ENCODE peak calls at places on chromosomes 16 and 17, in ten cellular contexts. One of them, this sample, is unnamed.

GRCh38 chr16:80123189-80123588 is 417.6 kb upstream of the DYNLRB2 start:
- DNase-seq in body of pancreas: no peak
- DNase-seq in psoas muscle: no peak
- DNase-seq in NCI-H748 treated with DMSO at 0.1 percent for 48 hours: no peak
- DNase-seq in stimulated activated CD4-positive, alpha-beta T cell treated with anti-CD3 and anti-CD28 coated beads, TNF-alpha, amount 100 ng/mL, for 48 hours: no peak
- DNase-seq in putamen: no peak
- DNase-seq in SW480: no peak
- DNase-seq in IMR-90: no peak
- DNase-seq in fibroblast of pulmonary artery: no peak
- DNase-seq in AG08395: peak; percentile 42
- DNase-seq in this sample: peak; percentile 16

GRCh38 chr17:77927777-77928518 is 30.6 kb upstream of the TNRC6C start:
- DNase-seq in psoas muscle: no peak
- DNase-seq in AG08395: no peak
- DNase-seq in fibroblast of pulmonary artery: no peak
- DNase-seq in IMR-90: no peak
- DNase-seq in NCI-H748 treated with DMSO at 0.1 percent for 48 hours: no peak
- DNase-seq in SW480: no peak
- DNase-seq in stimulated activated CD4-positive, alpha-beta T cell treated with anti-CD3 and anti-CD28 coated beads, TNF-alpha, amount 100 ng/mL, for 48 hours: no peak
- DNase-seq in body of pancreas: no peak
- DNase-seq in putamen: no peak
- DNase-seq in this sample: no peak

GRCh38 chr17:61803216-61803615 is 60.1 kb downstream of the BRIP1 start:
- DNase-seq in IMR-90: no peak
- DNase-seq in stimulated activated CD4-positive, alpha-beta T cell treated with anti-CD3 and anti-CD28 coated beads, TNF-alpha, amount 100 ng/mL, for 48 hours: no peak
- DNase-seq in NCI-H748 treated with DMSO at 0.1 percent for 48 hours: no peak
- DNase-seq in fibroblast of pulmonary artery: no peak
- DNase-seq in putamen: no peak
- DNase-seq in SW480: no peak
- DNase-seq in body of pancreas: no peak
- DNase-seq in psoas muscle: no peak
- DNase-seq in AG08395: no peak
- DNase-seq in this sample: no peak

GRCh38 chr16:12097523-12098428 is 121.2 kb downstream of the SNX29 start:
- DNase-seq in putamen: peak; percentile 85
- DNase-seq in psoas muscle: no peak
- DNase-seq in body of pancreas: no peak
- DNase-seq in AG08395: no peak
- DNase-seq in NCI-H748 treated with DMSO at 0.1 percent for 48 hours: no peak
- DNase-seq in fibroblast of pulmonary artery: peak; percentile 37
- DNase-seq in stimulated activated CD4-positive, alpha-beta T cell treated with anti-CD3 and anti-CD28 coated beads, TNF-alpha, amount 100 ng/mL, for 48 hours: no peak
- DNase-seq in SW480: no peak
- DNase-seq in IMR-90: peak; percentile 84
- DNase-seq in this sample: peak; percentile 98

GRCh38 chr17:43755389-43755875 is 3.2 kb downstream of the SOST start:
- DNase-seq in putamen: no peak
- DNase-seq in IMR-90: peak; percentile 45
- DNase-seq in AG08395: no peak
- DNase-seq in SW480: no peak
- DNase-seq in NCI-H748 treated with DMSO at 0.1 percent for 48 hours: no peak
- DNase-seq in stimulated activated CD4-positive, alpha-beta T cell treated with anti-CD3 and anti-CD28 coated beads, TNF-alpha, amount 100 ng/mL, for 48 hours: no peak
- DNase-seq in psoas muscle: peak; percentile 38
- DNase-seq in body of pancreas: no peak
- DNase-seq in fibroblast of pulmonary artery: peak; percentile 32
- DNase-seq in this sample: peak; percentile 40

GRCh38 chr16:56192971-56193936 is 2.0 kb downstream of the GNAO1 start:
- DNase-seq in stimulated activated CD4-positive, alpha-beta T cell treated with anti-CD3 and anti-CD28 coated beads, TNF-alpha, amount 100 ng/mL, for 48 hours: no peak
- DNase-seq in SW480: no peak
- DNase-seq in putamen: no peak
- DNase-seq in body of pancreas: no peak
- DNase-seq in AG08395: no peak
- DNase-seq in psoas muscle: no peak
- DNase-seq in fibroblast of pulmonary artery: no peak
- DNase-seq in NCI-H748 treated with DMSO at 0.1 percent for 48 hours: peak; percentile 14
- DNase-seq in IMR-90: no peak
- DNase-seq in this sample: no peak

GRCh38 chr17:61212655-61213054 is 187.0 kb upstream of the TBX2 start:
- DNase-seq in putamen: no peak
- DNase-seq in psoas muscle: no peak
- DNase-seq in NCI-H748 treated with DMSO at 0.1 percent for 48 hours: no peak
- DNase-seq in body of pancreas: no peak
- DNase-seq in SW480: no peak
- DNase-seq in stimulated activated CD4-positive, alpha-beta T cell treated with anti-CD3 and anti-CD28 coated beads, TNF-alpha, amount 100 ng/mL, for 48 hours: no peak
- DNase-seq in IMR-90: no peak
- DNase-seq in AG08395: no peak
- DNase-seq in fibroblast of pulmonary artery: no peak
- DNase-seq in this sample: no peak

GRCh38 chr16:58638148-58639036 is 8.8 kb upstream of the CNOT1 start:
- DNase-seq in body of pancreas: peak; percentile 40
- DNase-seq in psoas muscle: peak; percentile 31
- DNase-seq in SW480: peak; percentile 40
- DNase-seq in NCI-H748 treated with DMSO at 0.1 percent for 48 hours: no peak
- DNase-seq in fibroblast of pulmonary artery: peak; percentile 84
- DNase-seq in stimulated activated CD4-positive, alpha-beta T cell treated with anti-CD3 and anti-CD28 coated beads, TNF-alpha, amount 100 ng/mL, for 48 hours: no peak
- DNase-seq in IMR-90: peak; percentile 91
- DNase-seq in AG08395: peak; percentile 89
- DNase-seq in putamen: no peak
- DNase-seq in this sample: peak; percentile 89

GRCh38 chr16:58428621-58429557 is 36.6 kb downstream of the GINS3 start:
- DNase-seq in fibroblast of pulmonary artery: no peak
- DNase-seq in NCI-H748 treated with DMSO at 0.1 percent for 48 hours: no peak
- DNase-seq in psoas muscle: no peak
- DNase-seq in IMR-90: no peak
- DNase-seq in SW480: no peak
- DNase-seq in body of pancreas: no peak
- DNase-seq in putamen: no peak
- DNase-seq in AG08395: no peak
- DNase-seq in stimulated activated CD4-positive, alpha-beta T cell treated with anti-CD3 and anti-CD28 coated beads, TNF-alpha, amount 100 ng/mL, for 48 hours: no peak
- DNase-seq in this sample: no peak

GRCh38 chr17:50266384-50267073 is 7.7 kb upstream of the TMEM92 start:
- DNase-seq in putamen: no peak
- DNase-seq in SW480: peak; percentile 35
- DNase-seq in stimulated activated CD4-positive, alpha-beta T cell treated with anti-CD3 and anti-CD28 coated beads, TNF-alpha, amount 100 ng/mL, for 48 hours: no peak
- DNase-seq in fibroblast of pulmonary artery: peak; percentile 83
- DNase-seq in NCI-H748 treated with DMSO at 0.1 percent for 48 hours: no peak
- DNase-seq in AG08395: peak; percentile 82
- DNase-seq in IMR-90: peak; percentile 88
- DNase-seq in psoas muscle: peak; percentile 51
- DNase-seq in body of pancreas: peak; percentile 68
- DNase-seq in this sample: peak; percentile 84

GRCh38 chr17:36941265-36942021 is 4.2 kb downstream of the LHX1 start:
- DNase-seq in psoas muscle: no peak
- DNase-seq in NCI-H748 treated with DMSO at 0.1 percent for 48 hours: no peak
- DNase-seq in AG08395: no peak
- DNase-seq in SW480: no peak
- DNase-seq in IMR-90: no peak
- DNase-seq in stimulated activated CD4-positive, alpha-beta T cell treated with anti-CD3 and anti-CD28 coated beads, TNF-alpha, amount 100 ng/mL, for 48 hours: no peak
- DNase-seq in body of pancreas: no peak
- DNase-seq in putamen: no peak
- DNase-seq in fibroblast of pulmonary artery: no peak
- DNase-seq in this sample: no peak

GRCh38 chr17:7261377-7262191 is 694 bp downstream of the CLDN7 start:
- DNase-seq in putamen: no peak
- DNase-seq in psoas muscle: no peak
- DNase-seq in body of pancreas: peak; percentile 49
- DNase-seq in stimulated activated CD4-positive, alpha-beta T cell treated with anti-CD3 and anti-CD28 coated beads, TNF-alpha, amount 100 ng/mL, for 48 hours: no peak
- DNase-seq in NCI-H748 treated with DMSO at 0.1 percent for 48 hours: no peak
- DNase-seq in fibroblast of pulmonary artery: no peak
- DNase-seq in IMR-90: no peak
- DNase-seq in AG08395: no peak
- DNase-seq in SW480: no peak
- DNase-seq in this sample: no peak

GRCh38 chr17:22467720-22468119 is 775.4 kb downstream of the KCNJ18 start:
- DNase-seq in SW480: no peak
- DNase-seq in body of pancreas: no peak
- DNase-seq in fibroblast of pulmonary artery: no peak
- DNase-seq in AG08395: no peak
- DNase-seq in stimulated activated CD4-positive, alpha-beta T cell treated with anti-CD3 and anti-CD28 coated beads, TNF-alpha, amount 100 ng/mL, for 48 hours: no peak
- DNase-seq in IMR-90: no peak
- DNase-seq in psoas muscle: no peak
- DNase-seq in putamen: no peak
- DNase-seq in NCI-H748 treated with DMSO at 0.1 percent for 48 hours: no peak
- DNase-seq in this sample: no peak

GRCh38 chr17:15341385-15341849 is at the start of gene TEKT3:
- DNase-seq in putamen: peak; percentile 73
- DNase-seq in IMR-90: peak; percentile 55
- DNase-seq in stimulated activated CD4-positive, alpha-beta T cell treated with anti-CD3 and anti-CD28 coated beads, TNF-alpha, amount 100 ng/mL, for 48 hours: no peak
- DNase-seq in fibroblast of pulmonary artery: peak; percentile 52
- DNase-seq in SW480: peak; percentile 81
- DNase-seq in body of pancreas: peak; percentile 86
- DNase-seq in psoas muscle: peak; percentile 88
- DNase-seq in AG08395: peak; percentile 40
- DNase-seq in NCI-H748 treated with DMSO at 0.1 percent for 48 hours: peak; percentile 36
- DNase-seq in this sample: peak; percentile 64

GRCh38 chr17:16447676-16448075 is 32.3 kb downstream of the TRPV2 start:
- DNase-seq in AG08395: no peak
- DNase-seq in putamen: no peak
- DNase-seq in psoas muscle: no peak
- DNase-seq in body of pancreas: no peak
- DNase-seq in fibroblast of pulmonary artery: no peak
- DNase-seq in SW480: no peak
- DNase-seq in NCI-H748 treated with DMSO at 0.1 percent for 48 hours: no peak
- DNase-seq in stimulated activated CD4-positive, alpha-beta T cell treated with anti-CD3 and anti-CD28 coated beads, TNF-alpha, amount 100 ng/mL, for 48 hours: no peak
- DNase-seq in IMR-90: no peak
- DNase-seq in this sample: no peak

GRCh38 chr16:67770371-67770991 is 35.9 kb downstream of the RANBP10 start:
- DNase-seq in NCI-H748 treated with DMSO at 0.1 percent for 48 hours: no peak
- DNase-seq in psoas muscle: no peak
- DNase-seq in SW480: no peak
- DNase-seq in AG08395: no peak
- DNase-seq in fibroblast of pulmonary artery: peak; percentile 53
- DNase-seq in IMR-90: peak; percentile 67
- DNase-seq in stimulated activated CD4-positive, alpha-beta T cell treated with anti-CD3 and anti-CD28 coated beads, TNF-alpha, amount 100 ng/mL, for 48 hours: no peak
- DNase-seq in body of pancreas: no peak
- DNase-seq in putamen: no peak
- DNase-seq in this sample: peak; percentile 69

GRCh38 chr16:23999663-24000062 is 163.9 kb downstream of the PRKCB start:
- DNase-seq in stimulated activated CD4-positive, alpha-beta T cell treated with anti-CD3 and anti-CD28 coated beads, TNF-alpha, amount 100 ng/mL, for 48 hours: peak; percentile 69
- DNase-seq in fibroblast of pulmonary artery: no peak
- DNase-seq in putamen: no peak
- DNase-seq in NCI-H748 treated with DMSO at 0.1 percent for 48 hours: no peak
- DNase-seq in body of pancreas: no peak
- DNase-seq in SW480: no peak
- DNase-seq in psoas muscle: no peak
- DNase-seq in AG08395: no peak
- DNase-seq in IMR-90: no peak
- DNase-seq in this sample: no peak

GRCh38 chr16:4859900-4860255 is 12.6 kb downstream of the UBN1 start:
- DNase-seq in body of pancreas: no peak
- DNase-seq in SW480: peak; percentile 45
- DNase-seq in psoas muscle: no peak
- DNase-seq in IMR-90: peak; percentile 29
- DNase-seq in fibroblast of pulmonary artery: peak; percentile 45
- DNase-seq in stimulated activated CD4-positive, alpha-beta T cell treated with anti-CD3 and anti-CD28 coated beads, TNF-alpha, amount 100 ng/mL, for 48 hours: no peak
- DNase-seq in NCI-H748 treated with DMSO at 0.1 percent for 48 hours: no peak
- DNase-seq in AG08395: no peak
- DNase-seq in putamen: no peak
- DNase-seq in this sample: no peak

GRCh38 chr17:48429638-48430586 is at the start of gene SKAP1:
- DNase-seq in psoas muscle: peak; percentile 18
- DNase-seq in putamen: no peak
- DNase-seq in NCI-H748 treated with DMSO at 0.1 percent for 48 hours: no peak
- DNase-seq in stimulated activated CD4-positive, alpha-beta T cell treated with anti-CD3 and anti-CD28 coated beads, TNF-alpha, amount 100 ng/mL, for 48 hours: no peak
- DNase-seq in IMR-90: no peak
- DNase-seq in AG08395: no peak
- DNase-seq in fibroblast of pulmonary artery: no peak
- DNase-seq in body of pancreas: peak; percentile 18
- DNase-seq in SW480: peak; percentile 72
- DNase-seq in this sample: no peak

GRCh38 chr17:39484178-39484577 is 22.9 kb downstream of the CDK12 start:
- DNase-seq in AG08395: no peak
- DNase-seq in SW480: no peak
- DNase-seq in fibroblast of pulmonary artery: no peak
- DNase-seq in psoas muscle: no peak
- DNase-seq in NCI-H748 treated with DMSO at 0.1 percent for 48 hours: no peak
- DNase-seq in IMR-90: no peak
- DNase-seq in putamen: no peak
- DNase-seq in stimulated activated CD4-positive, alpha-beta T cell treated with anti-CD3 and anti-CD28 coated beads, TNF-alpha, amount 100 ng/mL, for 48 hours: no peak
- DNase-seq in body of pancreas: no peak
- DNase-seq in this sample: no peak

GRCh38 chr16:75580-76501 is 2.2 kb upstream of the MPG start:
- DNase-seq in putamen: no peak
- DNase-seq in body of pancreas: peak; percentile 65
- DNase-seq in SW480: peak; percentile 59
- DNase-seq in fibroblast of pulmonary artery: peak; percentile 92
- DNase-seq in psoas muscle: peak; percentile 85
- DNase-seq in IMR-90: peak; percentile 86
- DNase-seq in AG08395: peak; percentile 89
- DNase-seq in stimulated activated CD4-positive, alpha-beta T cell treated with anti-CD3 and anti-CD28 coated beads, TNF-alpha, amount 100 ng/mL, for 48 hours: no peak
- DNase-seq in NCI-H748 treated with DMSO at 0.1 percent for 48 hours: no peak
- DNase-seq in this sample: peak; percentile 97

GRCh38 chr16:83689385-83689831 is 118.4 kb upstream of the HSBP1 start:
- DNase-seq in putamen: peak; percentile 74
- DNase-seq in fibroblast of pulmonary artery: peak; percentile 90
- DNase-seq in psoas muscle: no peak
- DNase-seq in body of pancreas: no peak
- DNase-seq in SW480: peak; percentile 83
- DNase-seq in IMR-90: peak; percentile 94
- DNase-seq in AG08395: peak; percentile 93
- DNase-seq in NCI-H748 treated with DMSO at 0.1 percent for 48 hours: no peak
- DNase-seq in stimulated activated CD4-positive, alpha-beta T cell treated with anti-CD3 and anti-CD28 coated beads, TNF-alpha, amount 100 ng/mL, for 48 hours: no peak
- DNase-seq in this sample: peak; percentile 94

GRCh38 chr16:330746-331145 is 21.8 kb downstream of the AXIN1 start:
- DNase-seq in putamen: no peak
- DNase-seq in psoas muscle: no peak
- DNase-seq in SW480: no peak
- DNase-seq in NCI-H748 treated with DMSO at 0.1 percent for 48 hours: no peak
- DNase-seq in stimulated activated CD4-positive, alpha-beta T cell treated with anti-CD3 and anti-CD28 coated beads, TNF-alpha, amount 100 ng/mL, for 48 hours: no peak
- DNase-seq in IMR-90: no peak
- DNase-seq in fibroblast of pulmonary artery: no peak
- DNase-seq in AG08395: no peak
- DNase-seq in body of pancreas: no peak
- DNase-seq in this sample: peak; percentile 34

GRCh38 chr16:88951989-88952388 is 25.0 kb downstream of the CBFA2T3 start:
- DNase-seq in NCI-H748 treated with DMSO at 0.1 percent for 48 hours: no peak
- DNase-seq in stimulated activated CD4-positive, alpha-beta T cell treated with anti-CD3 and anti-CD28 coated beads, TNF-alpha, amount 100 ng/mL, for 48 hours: no peak
- DNase-seq in psoas muscle: peak; percentile 12
- DNase-seq in body of pancreas: no peak
- DNase-seq in SW480: no peak
- DNase-seq in putamen: no peak
- DNase-seq in IMR-90: no peak
- DNase-seq in AG08395: no peak
- DNase-seq in fibroblast of pulmonary artery: no peak
- DNase-seq in this sample: no peak

GRCh38 chr17:57235124-57235523 is 21.2 kb upstream of the MSI2 start:
- DNase-seq in psoas muscle: no peak
- DNase-seq in body of pancreas: no peak
- DNase-seq in stimulated activated CD4-positive, alpha-beta T cell treated with anti-CD3 and anti-CD28 coated beads, TNF-alpha, amount 100 ng/mL, for 48 hours: no peak
- DNase-seq in fibroblast of pulmonary artery: no peak
- DNase-seq in AG08395: no peak
- DNase-seq in NCI-H748 treated with DMSO at 0.1 percent for 48 hours: no peak
- DNase-seq in IMR-90: no peak
- DNase-seq in SW480: no peak
- DNase-seq in putamen: no peak
- DNase-seq in this sample: no peak

GRCh38 chr17:70661342-70662222 is 492.2 kb downstream of the KCNJ2 start:
- DNase-seq in AG08395: no peak
- DNase-seq in psoas muscle: no peak
- DNase-seq in IMR-90: peak; percentile 12
- DNase-seq in NCI-H748 treated with DMSO at 0.1 percent for 48 hours: peak; percentile 82
- DNase-seq in fibroblast of pulmonary artery: no peak
- DNase-seq in body of pancreas: peak; percentile 32
- DNase-seq in SW480: peak; percentile 65
- DNase-seq in stimulated activated CD4-positive, alpha-beta T cell treated with anti-CD3 and anti-CD28 coated beads, TNF-alpha, amount 100 ng/mL, for 48 hours: no peak
- DNase-seq in putamen: no peak
- DNase-seq in this sample: no peak